ENCODE peak calls at places on chromosome 6, in ten cellular contexts. Z is stimulated activated CD8-positive, alpha-beta memory T cell treated with anti-CD3 and anti-CD28 coated beads, Interleukin-7, amount 100 ng/mL, for 24 hours; T is CD8-positive, alpha-beta memory T cell; M is HS-27A; F is cardiac muscle cell; X is aorta; D is GM12865; W is skeletal muscle cell; N is DMS153; O is heart left ventricle. K is an unnamed sample.

GRCh38 chr6:170165085-170165484 is 125.8 kb downstream of the DLL1 start:
- DNase-seq in X (peak), Z (no peak), W (no peak), F (no peak), O (peak), T (no peak), D (no peak), M (no peak), N (no peak), K (no peak)

GRCh38 chr6:4069199-4069598 is 9.7 kb downstream of the FAM217A start:
- DNase-seq in X (no peak), Z (no peak), W (no peak), T (no peak), M (no peak), O (no peak), D (no peak), F (no peak), N (no peak), K (no peak)

GRCh38 chr6:109772961-109773431 is 81.9 kb downstream of the FIG4 start:
- DNase-seq in Z (no peak), X (no peak), W (peak), D (no peak), F (no peak), M (peak), T (no peak), N (peak), O (peak), K (peak)

GRCh38 chr6:131948692-131949614 is 2.2 kb downstream of the CCN2 start:
- DNase-seq in T (no peak), Z (no peak), W (no peak), M (no peak), X (peak), D (no peak), N (no peak), F (peak), O (no peak), K (no peak)

GRCh38 chr6:11763460-11764249 is 14.9 kb downstream of the ADTRP start:
- DNase-seq in W (no peak), T (no peak), F (no peak), N (no peak), D (no peak), O (no peak), X (no peak), M (no peak), Z (no peak), K (peak)

GRCh38 chr6:158879180-158879579 is 60.0 kb upstream of the EZR start:
- DNase-seq in N (no peak), D (peak), T (no peak), O (no peak), F (no peak), W (no peak), X (no peak), Z (peak), M (no peak), K (no peak)

GRCh38 chr6:90068264-90068663 is 174.0 kb downstream of the GJA10 start:
- DNase-seq in D (no peak), M (no peak), T (no peak), F (no peak), N (peak), W (peak), Z (no peak), X (no peak), O (no peak), K (no peak)

GRCh38 chr6:106527979-106528378 is 101.3 kb downstream of the RTN4IP1 start:
- DNase-seq in D (no peak), F (no peak), Z (no peak), O (no peak), T (no peak), M (no peak), N (no peak), W (peak), X (no peak), K (no peak)

GRCh38 chr6:159953091-159953581 is 15.7 kb upstream of the IGF2R start:
- DNase-seq in X (peak), Z (no peak), F (no peak), M (no peak), N (no peak), T (no peak), D (no peak), W (peak), O (peak), K (no peak)

GRCh38 chr6:31529329-31530150 is 778 bp downstream of the MCCD1 start:
- DNase-seq in F (no peak), T (no peak), W (no peak), N (no peak), D (no peak), M (no peak), O (no peak), X (no peak), Z (no peak), K (no peak)

GRCh38 chr6:13453771-13454251 is 33.6 kb downstream of the GFOD1 start:
- DNase-seq in T (no peak), W (no peak), D (peak), O (no peak), F (no peak), Z (no peak), X (no peak), M (peak), N (peak), K (peak)

GRCh38 chr6:22117663-22118062 is 179.2 kb downstream of the PRL start:
- DNase-seq in T (no peak), M (no peak), N (no peak), W (no peak), X (no peak), D (no peak), O (no peak), Z (no peak), F (no peak), K (no peak)

GRCh38 chr6:143333081-143333480 is 117.4 kb downstream of the ADAT2 start:
- DNase-seq in M (peak), X (no peak), D (no peak), W (no peak), F (no peak), O (no peak), Z (no peak), T (no peak), N (no peak), K (no peak)

GRCh38 chr6:168227840-168228239 is 91.7 kb downstream of the DACT2 start:
- DNase-seq in M (no peak), X (no peak), F (no peak), N (no peak), T (no peak), W (no peak), O (no peak), Z (no peak), D (no peak), K (no peak)

GRCh38 chr6:32819729-32820128 is 2.9 kb upstream of the HLA-DOB start:
- DNase-seq in X (no peak), T (no peak), F (no peak), W (peak), N (no peak), Z (no peak), O (no peak), D (no peak), M (no peak), K (no peak)

GRCh38 chr6:151497935-151498726 is 4.3 kb downstream of the CCDC170 start:
- DNase-seq in M (no peak), T (no peak), F (no peak), O (no peak), N (no peak), X (no peak), D (peak), Z (no peak), W (no peak), K (no peak)

GRCh38 chr6:41654433-41655020 is 16.3 kb downstream of the MDFI start:
- DNase-seq in T (no peak), D (no peak), F (no peak), Z (no peak), M (no peak), N (no peak), O (peak), W (no peak), X (peak), K (no peak)

GRCh38 chr6:100103194-100103593 is 109.2 kb upstream of the MCHR2 start:
- DNase-seq in T (no peak), N (no peak), M (no peak), O (no peak), X (no peak), Z (no peak), F (no peak), D (no peak), W (no peak), K (no peak)

GRCh38 chr6:98871057-98871456 is 36.7 kb downstream of the POU3F2 start:
- DNase-seq in T (no peak), W (peak), Z (no peak), F (no peak), N (no peak), M (no peak), X (no peak), O (no peak), D (no peak), K (peak)

GRCh38 chr6:152112503-152113261 is 305.2 kb downstream of the ESR1 start:
- DNase-seq in M (no peak), D (peak), X (peak), O (peak), W (no peak), T (no peak), F (no peak), N (peak), Z (no peak), K (no peak)

GRCh38 chr6:42909835-42910234 is 6.0 kb upstream of the PTCRA start:
- DNase-seq in N (no peak), W (no peak), X (no peak), F (no peak), Z (no peak), M (no peak), D (no peak), O (no peak), T (no peak), K (no peak)

GRCh38 chr6:116278853-116279231 is 888 bp downstream of the TSPYL1 start:
- DNase-seq in X (peak), M (no peak), Z (no peak), D (peak), F (no peak), O (peak), T (no peak), W (no peak), N (no peak), K (peak)

GRCh38 chr6:15793288-15793687 is 130.5 kb upstream of the DTNBP1 start:
- DNase-seq in D (no peak), N (no peak), O (no peak), Z (no peak), T (no peak), F (no peak), M (peak), X (no peak), W (peak), K (no peak)

GRCh38 chr6:27517928-27518787 is 45.3 kb upstream of the ZNF184 start:
- DNase-seq in D (peak), O (no peak), X (no peak), Z (no peak), F (no peak), T (no peak), M (no peak), W (no peak), N (no peak), K (no peak)

GRCh38 chr6:8499540-8499939 is 64.2 kb upstream of the SLC35B3 start:
- DNase-seq in T (no peak), M (no peak), X (no peak), O (no peak), F (peak), Z (no peak), D (no peak), W (no peak), N (no peak), K (peak)

GRCh38 chr6:141464490-141464889 is 668.2 kb upstream of the GJE1 start:
- DNase-seq in N (peak), W (peak), F (no peak), D (peak), O (no peak), X (no peak), M (no peak), T (no peak), Z (no peak), K (peak)

GRCh38 chr6:33114428-33114827 is 38.6 kb downstream of the HLA-DPB1 start:
- DNase-seq in F (no peak), T (no peak), Z (no peak), X (no peak), D (no peak), M (no peak), N (no peak), O (no peak), W (no peak), K (no peak)

GRCh38 chr6:26556263-26557070 is 18.3 kb downstream of the HMGN4 start:
- DNase-seq in Z (no peak), X (no peak), W (peak), M (peak), T (peak), F (no peak), O (peak), N (peak), D (peak), K (peak)

GRCh38 chr6:141401168-141401567 is 731.6 kb upstream of the GJE1 start:
- DNase-seq in X (no peak), W (peak), F (no peak), M (no peak), D (no peak), T (no peak), N (no peak), Z (no peak), O (no peak), K (no peak)

GRCh38 chr6:39665871-39666270 is 59.3 kb downstream of the KIF6 start:
- DNase-seq in M (no peak), X (no peak), F (no peak), O (no peak), T (no peak), D (no peak), N (no peak), Z (no peak), W (no peak), K (no peak)

GRCh38 chr6:33298773-33299236 is at the start of gene RGL2:
- DNase-seq in D (peak), Z (no peak), W (no peak), N (peak), O (peak), M (no peak), F (peak), T (no peak), X (peak), K (no peak)

GRCh38 chr6:40159865-40160264 is 225.6 kb upstream of the MOCS1 start:
- DNase-seq in Z (no peak), N (no peak), M (no peak), D (no peak), X (no peak), F (no peak), O (no peak), W (no peak), T (no peak), K (no peak)

GRCh38 chr6:41489284-41489851 is 56.8 kb upstream of the FOXP4 start:
- DNase-seq in X (no peak), N (no peak), M (no peak), W (no peak), Z (no peak), D (no peak), O (peak), T (no peak), F (no peak), K (no peak)

GRCh38 chr6:138692978-138693909 is 80.3 kb upstream of the CCDC28A start:
- DNase-seq in N (peak), O (peak), M (peak), D (peak), T (peak), F (peak), X (peak), Z (no peak), W (no peak), K (peak)

GRCh38 chr6:116189472-116189871 is 63.5 kb upstream of the COL10A1 start:
- DNase-seq in O (no peak), M (no peak), Z (no peak), N (no peak), D (no peak), W (no peak), F (no peak), X (no peak), T (no peak), K (no peak)

GRCh38 chr6:166494757-166495486 is 91.6 kb downstream of the RAMACL start:
- DNase-seq in W (no peak), D (no peak), X (no peak), O (no peak), N (no peak), T (no peak), M (no peak), Z (no peak), F (no peak), K (no peak)

GRCh38 chr6:51268666-51269065 is 450.0 kb downstream of the TFAP2B start:
- DNase-seq in M (no peak), T (no peak), O (no peak), N (no peak), W (no peak), F (no peak), X (no peak), Z (no peak), D (no peak), K (no peak)

GRCh38 chr6:33392168-33392947 is 735 bp downstream of the KIFC1 start:
- DNase-seq in O (no peak), X (no peak), Z (no peak), W (no peak), M (no peak), F (no peak), N (no peak), D (peak), T (no peak), K (no peak)

GRCh38 chr6:111521497-111522275 is 38.7 kb upstream of the REV3L start:
- DNase-seq in W (no peak), X (no peak), N (no peak), M (no peak), Z (no peak), T (no peak), F (no peak), D (no peak), O (no peak), K (no peak)

K was measured in LNCaP clone FGC.